ENCODE peak calls at places on chromosome 4, in nine cellular contexts. L is lower lobe of right lung, F is mammary epithelial cell, V is left lung, Q is cardiac muscle cell, K is ovary, Z is GM23338, E is Panc1, A is fibroblast of lung. C is an unnamed sample. For H3K4me1, the result is how much of the 10 kb centered on the place peaks cover.

GRCh38 chr4:10096201-10096975 is 20.2 kb downstream of the WDR1 start:
- DNase-seq in Z (no peak), A (peak), E (peak), Q (no peak), F (peak), K (peak), L (peak), V (peak), C (no peak)

GRCh38 chr4:84482564-84483563 is 16.2 kb downstream of the NKX6-1 start:
- DNase-seq in E (no peak), Q (peak), A (no peak), V (no peak), F (peak), K (no peak), L (peak), Z (peak), C (peak)

GRCh38 chr4:141645611-141646340 is 9.4 kb downstream of the IL15 start:
- DNase-seq in Z (no peak), L (no peak), E (no peak), F (peak), Q (no peak), K (no peak), V (no peak), A (peak), C (no peak)

GRCh38 chr4:143178923-143179322 is 5.8 kb upstream of the USP38 start:
- DNase-seq in Z (peak), Q (no peak), V (no peak), F (peak), K (no peak), L (no peak), E (no peak), A (no peak), C (no peak)

GRCh38 chr4:106659386-106659785 is 290.8 kb upstream of the GIMD1 start:
- DNase-seq in Z (no peak), E (no peak), A (no peak), K (no peak), F (peak), V (no peak), L (no peak), Q (no peak), C (no peak)

GRCh38 chr4:682490-683172 is 6.3 kb downstream of the SLC49A3 start:
- DNase-seq in Z (no peak), E (no peak), L (no peak), K (no peak), Q (no peak), V (no peak), F (no peak), A (no peak), C (no peak)

GRCh38 chr4:8431553-8431952 is 9.0 kb downstream of the ACOX3 start:
- DNase-seq in E (no peak), L (no peak), Z (no peak), Q (no peak), A (no peak), K (no peak), V (no peak), F (no peak), C (no peak)

GRCh38 chr4:69829678-69830077 is 30.3 kb downstream of the SULT1E1 start:
- DNase-seq in E (no peak), K (no peak), F (no peak), Q (no peak), V (no peak), Z (no peak), A (no peak), L (no peak), C (no peak)

GRCh38 chr4:157280673-157281072 is 60.1 kb downstream of the GRIA2 start:
- DNase-seq in K (no peak), V (no peak), E (no peak), F (peak), Z (no peak), Q (no peak), L (no peak), A (no peak), C (no peak)

GRCh38 chr4:158051401-158052235 is 121.2 kb downstream of the GASK1B start:
- DNase-seq in A (peak), E (no peak), Q (no peak), V (no peak), Z (no peak), K (peak), F (peak), L (no peak), C (no peak)

GRCh38 chr4:83259586-83259985 is 25.0 kb downstream of the COQ2 start:
- DNase-seq in Q (no peak), V (no peak), E (no peak), Z (no peak), K (no peak), F (no peak), L (no peak), A (no peak), C (no peak)

GRCh38 chr4:55947254-55947882 is 1.4 kb upstream of the CEP135 start:
- DNase-seq in Z (no peak), A (peak), E (peak), L (no peak), V (no peak), Q (no peak), F (peak), K (no peak), C (no peak)

GRCh38 chr4:184697956-184698355 is 35.9 kb downstream of the CENPU start:
- DNase-seq in F (no peak), E (no peak), A (no peak), K (no peak), V (no peak), Z (no peak), L (no peak), Q (no peak), C (no peak)

GRCh38 chr4:8307126-8307525 is 37.6 kb downstream of the HTRA3 start:
- DNase-seq in L (peak), F (no peak), V (peak), Z (no peak), A (no peak), Q (no peak), E (no peak), K (peak), C (peak)

GRCh38 chr4:25816591-25817058 is 46.2 kb downstream of the SEL1L3 start:
- DNase-seq in Z (no peak), V (no peak), K (no peak), A (no peak), F (no peak), L (no peak), Q (no peak), E (no peak), C (no peak)

GRCh38 chr4:13093170-13093569 is 391.0 kb downstream of the RAB28 start:
- DNase-seq in F (no peak), E (no peak), K (no peak), A (no peak), Q (no peak), V (no peak), L (no peak), Z (no peak), C (no peak)

GRCh38 chr4:124710253-124710849 is 2.2 kb downstream of the ANKRD50 start:
- DNase-seq in Q (peak), K (no peak), V (no peak), A (no peak), E (no peak), L (no peak), F (peak), Z (no peak), C (no peak)

GRCh38 chr4:124710911-124711310 is 1.6 kb downstream of the ANKRD50 start:
- DNase-seq in A (peak), L (no peak), Z (no peak), K (no peak), F (peak), Q (no peak), E (no peak), V (no peak), C (no peak)

GRCh38 chr4:124711469-124712416 is 789 bp downstream of the ANKRD50 start:
- DNase-seq in L (peak), E (no peak), A (peak), F (peak), V (peak), K (peak), Q (peak), Z (peak), C (peak)

GRCh38 chr4:124712417-124713212 is at the start of gene ANKRD50:
- DNase-seq in K (peak), Z (peak), F (peak), Q (peak), V (peak), L (peak), E (no peak), A (peak), C (peak)

DNA sequence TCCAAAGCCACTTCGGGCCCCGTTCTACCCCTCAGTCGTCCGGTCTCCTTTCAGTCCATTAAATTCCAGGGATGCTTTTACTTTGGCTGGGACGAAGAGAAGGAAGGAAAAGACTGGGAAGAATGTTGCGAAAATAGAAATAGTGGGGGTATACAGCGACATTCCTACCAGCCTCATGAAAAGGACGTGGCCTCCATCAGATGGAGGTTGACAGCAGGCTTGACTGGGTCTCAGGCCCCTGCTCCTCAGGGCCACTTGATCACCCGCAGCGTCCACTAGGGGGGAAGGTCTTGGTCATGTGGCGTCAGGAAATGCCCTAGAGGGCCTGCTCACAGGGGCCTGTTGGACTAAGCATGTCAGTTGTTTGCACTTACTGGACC is 671 bp upstream of the ANKRD50 start:
- DNase-seq in K (peak), F (peak), L (peak), E (no peak), A (peak), Q (peak), V (peak), Z (no peak), C (peak)
- H3K4me3 ChIP-seq in K (peak), F (peak), L (peak), E (peak), A (peak), Q (peak), V (peak), Z (peak), C (peak)

GRCh38 chr4:140047017-140047640 is 106.9 kb downstream of the MAML3 start:
- DNase-seq in F (no peak), E (no peak), L (no peak), V (no peak), Z (peak), Q (no peak), K (no peak), A (no peak), C (no peak)

GRCh38 chr4:140047781-140048180 is 106.2 kb downstream of the MAML3 start:
- DNase-seq in F (no peak), V (no peak), L (no peak), K (no peak), E (no peak), A (no peak), Q (no peak), Z (peak), C (no peak)

GRCh38 chr4:140049024-140049923 is 104.7 kb downstream of the MAML3 start:
- DNase-seq in E (no peak), K (peak), Q (peak), F (peak), L (no peak), Z (peak), V (peak), A (peak), C (peak)

GRCh38 chr4:140049924-140050681 is 103.9 kb downstream of the MAML3 start:
- DNase-seq in K (no peak), Q (peak), A (peak), E (no peak), L (no peak), V (no peak), Z (peak), F (no peak), C (no peak)

GRCh38 chr4:140048419-140049022 is 105.5 kb downstream of the MAML3 start:
- DNase-seq in K (no peak), F (no peak), Q (no peak), L (no peak), V (no peak), E (no peak), Z (no peak), A (no peak), C (no peak)
- H3K4me1 ChIP-seq in K (under half), F (under half), Q (half or more), L (half or more), V (under half), E (under half), Z (under half), A (under half), C (under half)

GRCh38 chr4:112284662-112285411 is 867 bp downstream of the TIFA start:
- DNase-seq in A (peak), F (peak), E (no peak), V (no peak), K (peak), Z (no peak), Q (no peak), L (peak), C (no peak)

GRCh38 chr4:112280657-112281056 is 5.0 kb downstream of the TIFA start:
- DNase-seq in Z (no peak), E (no peak), K (no peak), V (no peak), Q (no peak), F (no peak), L (no peak), A (no peak), C (no peak)

GRCh38 chr4:112287258-112287873 is 1.7 kb upstream of the TIFA start:
- DNase-seq in V (no peak), A (no peak), Z (no peak), L (no peak), K (no peak), E (no peak), F (no peak), Q (no peak), C (no peak)

GRCh38 chr4:112282860-112283667 is 2.6 kb downstream of the TIFA start:
- DNase-seq in A (no peak), V (no peak), K (no peak), Z (no peak), L (no peak), Q (no peak), F (no peak), E (no peak), C (no peak)

GRCh38 chr4:112284166-112284565 is 1.5 kb downstream of the TIFA start:
- DNase-seq in K (no peak), L (no peak), Z (no peak), F (peak), V (no peak), Q (no peak), E (no peak), A (peak), C (no peak)
- H3K4me3 ChIP-seq in K (peak), L (peak), Z (no peak), F (peak), V (peak), Q (peak), E (peak), A (peak), C (peak)

GRCh38 chr4:1776521-1777161 is 16.5 kb upstream of the FGFR3 start:
- DNase-seq in Z (no peak), F (no peak), E (no peak), K (no peak), L (no peak), V (no peak), A (no peak), Q (no peak), C (no peak)
- H3K4me1 ChIP-seq in Z (under half), F (under half), E (under half), K (under half), L (under half), V (under half), A (under half), Q (under half), C (under half)

DNA sequence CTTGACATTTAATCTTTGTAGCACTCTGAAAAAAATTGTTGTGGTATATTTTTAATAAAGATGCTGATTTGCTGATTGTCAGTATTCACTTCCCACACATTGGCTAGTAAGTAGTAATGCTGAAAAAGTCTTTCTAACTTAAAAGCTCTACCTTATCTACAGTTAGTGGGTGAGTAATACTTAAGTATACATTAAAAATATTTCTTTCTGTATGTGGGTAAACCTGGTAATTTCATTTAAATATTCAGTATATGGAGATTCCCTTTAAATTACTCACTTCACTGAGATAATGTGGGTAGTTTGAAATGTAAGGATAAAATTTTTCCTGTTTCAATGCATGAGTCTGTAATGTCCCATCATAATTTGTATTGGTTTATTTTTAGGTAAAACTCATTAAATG is 5.6 kb downstream of the TMEM33 start:
- DNase-seq in Z (no peak), A (no peak), F (no peak), V (no peak), E (no peak), L (no peak), Q (no peak), K (no peak), C (no peak)
- H3K4me3 ChIP-seq in Z (no peak), A (no peak), F (no peak), V (no peak), E (no peak), L (no peak), Q (no peak), K (no peak), C (no peak)